ENCODE peak calls at places on chromosomes 16 and 17, in ten cellular contexts. V, D, W, S, U, I, B, K, E and Z are unnamed samples.

GRCh38 chr16:15946257-15947044 is 3.0 kb upstream of the ABCC1 start:
- DNase-seq in W (peak), D (no peak), E (no peak), U (no peak), S (no peak), K (no peak), B (no peak), I (no peak), V (peak), Z (no peak)

GRCh38 chr17:61160789-61161440 is 238.7 kb upstream of the TBX2 start:
- DNase-seq in S (no peak), D (no peak), W (no peak), B (no peak), U (no peak), V (no peak), K (no peak), E (no peak), I (no peak), Z (no peak)

GRCh38 chr16:75761111-75761510 is 34.8 kb upstream of the CPHXL start:
- DNase-seq in B (no peak), U (no peak), K (no peak), I (no peak), E (no peak), W (peak), S (no peak), V (peak), D (no peak), Z (no peak)

GRCh38 chr17:43579570-43580140 is 33.5 kb upstream of the ETV4 start:
- DNase-seq in U (no peak), W (peak), E (no peak), I (no peak), D (no peak), K (no peak), B (no peak), V (peak), S (peak), Z (no peak)

GRCh38 chr16:68737730-68738590 is 868 bp downstream of the CDH1 start:
- DNase-seq in S (no peak), K (no peak), E (peak), V (no peak), D (no peak), W (no peak), I (no peak), B (no peak), U (peak), Z (peak)

GRCh38 chr17:70447588-70447987 is 278.3 kb downstream of the KCNJ2 start:
- DNase-seq in D (no peak), W (no peak), B (no peak), S (no peak), V (no peak), K (no peak), E (no peak), I (no peak), U (no peak), Z (no peak)

GRCh38 chr17:33163827-33164555 is 129.1 kb downstream of the ASIC2 start:
- DNase-seq in B (no peak), K (no peak), W (peak), D (no peak), S (no peak), U (no peak), I (no peak), V (no peak), E (no peak), Z (no peak)

GRCh38 chr16:57628008-57628781 is at the start of gene ADGRG1:
- DNase-seq in W (peak), S (peak), D (peak), V (peak), B (no peak), K (peak), E (peak), U (peak), I (peak), Z (no peak)

GRCh38 chr17:3826191-3826590 is 19.9 kb downstream of the NCBP3 start:
- DNase-seq in S (no peak), E (no peak), W (peak), B (no peak), D (no peak), I (peak), V (peak), U (no peak), K (no peak), Z (no peak)

GRCh38 chr17:8875957-8876356 is 8.5 kb upstream of the PIK3R6 start:
- DNase-seq in V (peak), I (no peak), E (no peak), D (no peak), W (peak), B (no peak), U (no peak), K (no peak), S (no peak), Z (no peak)

GRCh38 chr16:73170587-73170986 is 122.7 kb upstream of the ZFHX3 start:
- DNase-seq in B (no peak), I (no peak), D (no peak), V (no peak), U (no peak), W (no peak), K (no peak), E (no peak), S (no peak), Z (no peak)

GRCh38 chr17:55487727-55488436 is 23.4 kb downstream of the SMIM36 start:
- DNase-seq in K (no peak), I (no peak), U (no peak), B (no peak), W (peak), S (no peak), V (peak), D (no peak), E (no peak), Z (no peak)

GRCh38 chr16:11303405-11304138 is 22.4 kb upstream of the PRM1 start:
- DNase-seq in V (no peak), U (no peak), S (no peak), B (no peak), E (peak), K (no peak), D (no peak), I (no peak), W (no peak), Z (peak)

GRCh38 chr17:34675143-34675542 is 95.8 kb downstream of the TMEM132E start:
- DNase-seq in V (no peak), I (no peak), K (no peak), S (no peak), B (no peak), D (no peak), W (no peak), E (no peak), U (no peak), Z (no peak)

GRCh38 chr17:75785770-75786538 is 1.3 kb downstream of the UNK start:
- DNase-seq in S (no peak), K (no peak), D (no peak), B (no peak), U (no peak), W (peak), E (no peak), V (peak), I (no peak), Z (no peak)

GRCh38 chr16:49332589-49333267 is 40.9 kb upstream of the C16orf78 start:
- DNase-seq in U (no peak), I (no peak), D (no peak), V (no peak), S (no peak), E (peak), K (no peak), W (no peak), B (no peak), Z (no peak)

GRCh38 chr17:2058521-2059124 is 3.7 kb downstream of the HIC1 start:
- DNase-seq in B (peak), W (peak), U (peak), K (no peak), S (no peak), E (no peak), V (peak), D (no peak), I (peak), Z (no peak)

GRCh38 chr17:15289285-15290185 is 24.4 kb upstream of the PMP22 start:
- DNase-seq in S (no peak), U (no peak), K (no peak), E (no peak), B (no peak), W (peak), D (no peak), I (no peak), V (peak), Z (no peak)

GRCh38 chr17:59365383-59365981 is 34.0 kb downstream of the YPEL2 start:
- DNase-seq in D (peak), U (no peak), B (no peak), V (peak), I (peak), K (no peak), S (no peak), W (no peak), E (no peak), Z (no peak)

GRCh38 chr17:21396237-21396636 is 20.1 kb downstream of the KCNJ12 start:
- DNase-seq in K (no peak), B (no peak), U (no peak), E (no peak), I (no peak), D (no peak), V (no peak), W (no peak), S (no peak), Z (no peak)

GRCh38 chr16:88995194-88995593 is 18.2 kb upstream of the CBFA2T3 start:
- DNase-seq in B (no peak), I (no peak), D (no peak), K (no peak), W (no peak), E (no peak), S (no peak), V (no peak), U (no peak), Z (no peak)

GRCh38 chr17:608911-609882 is 105.4 kb downstream of the VPS53 start:
- DNase-seq in V (peak), U (no peak), S (no peak), I (no peak), W (peak), D (no peak), B (no peak), K (no peak), E (no peak), Z (no peak)

GRCh38 chr17:29069526-29070041 is 26.6 kb downstream of the PIPOX start:
- DNase-seq in K (no peak), E (no peak), D (no peak), U (no peak), B (no peak), W (peak), S (no peak), I (no peak), V (peak), Z (no peak)

GRCh38 chr17:40945414-40945813 is 8.0 kb upstream of the KRT23 start:
- DNase-seq in B (no peak), I (no peak), K (no peak), S (no peak), W (no peak), U (no peak), V (no peak), D (no peak), E (no peak), Z (no peak)

GRCh38 chr16:57997528-57998265 is 2.8 kb downstream of the ZNF319 start:
- DNase-seq in I (no peak), V (no peak), U (no peak), K (no peak), W (no peak), E (no peak), S (no peak), D (no peak), B (no peak), Z (peak)

GRCh38 chr17:10304758-10305300 is 68.0 kb downstream of the MYH13 start:
- DNase-seq in U (no peak), W (no peak), S (no peak), B (no peak), V (no peak), K (no peak), D (no peak), I (no peak), E (no peak), Z (no peak)

GRCh38 chr17:43548689-43549379 is 2.7 kb upstream of the ETV4 start:
- DNase-seq in S (no peak), I (no peak), V (no peak), K (no peak), U (no peak), B (no peak), W (no peak), E (no peak), D (no peak), Z (no peak)

GRCh38 chr17:45867171-45867570 is 22.5 kb downstream of the SPPL2C start:
- DNase-seq in E (no peak), S (no peak), U (no peak), K (peak), D (no peak), W (no peak), B (no peak), I (no peak), V (no peak), Z (no peak)

GRCh38 chr17:64774888-64775600 is 112.9 kb upstream of the SMURF2 start:
- DNase-seq in K (no peak), W (no peak), D (no peak), V (no peak), S (no peak), I (no peak), E (no peak), B (no peak), U (peak), Z (no peak)

GRCh38 chr16:21589551-21589950 is 9.8 kb upstream of the METTL9 start:
- DNase-seq in K (no peak), B (no peak), S (no peak), W (no peak), V (no peak), U (no peak), I (no peak), E (no peak), D (no peak), Z (no peak)

GRCh38 chr17:46071796-46072195 is 72.7 kb downstream of the STH start:
- DNase-seq in S (no peak), B (no peak), U (no peak), E (no peak), K (no peak), V (no peak), D (peak), W (no peak), I (no peak), Z (peak)

GRCh38 chr16:83402160-83402794 is 405.5 kb upstream of the HSBP1 start:
- DNase-seq in V (peak), S (no peak), E (no peak), I (no peak), D (no peak), W (peak), K (no peak), B (no peak), U (no peak), Z (no peak)

GRCh38 chr17:8466466-8466865 is 30.8 kb downstream of the NDEL1 start:
- DNase-seq in V (peak), D (no peak), E (no peak), U (no peak), W (peak), I (no peak), S (no peak), B (no peak), K (no peak), Z (no peak)

GRCh38 chr17:74201250-74201649 is 2.2 kb upstream of the RPL38 start:
- DNase-seq in D (no peak), U (no peak), E (no peak), W (peak), V (peak), S (no peak), I (no peak), B (no peak), K (no peak), Z (peak)

GRCh38 chr17:78337244-78338109 is 22.4 kb downstream of the SOCS3 start:
- DNase-seq in D (no peak), S (no peak), E (no peak), U (peak), K (no peak), B (no peak), I (no peak), W (peak), V (peak), Z (no peak)

GRCh38 chr16:52547001-52547833 is at the start of gene TOX3:
- DNase-seq in B (no peak), D (peak), K (no peak), E (no peak), V (no peak), U (peak), I (no peak), S (no peak), W (no peak), Z (peak)

GRCh38 chr16:65846210-65846602 is 520.3 kb upstream of the CDH5 start:
- DNase-seq in E (no peak), K (no peak), W (no peak), V (no peak), B (no peak), D (no peak), I (no peak), U (no peak), S (no peak), Z (no peak)

GRCh38 chr17:62998665-62999393 is 32.8 kb downstream of the TANC2 start:
- DNase-seq in B (no peak), D (no peak), K (no peak), U (no peak), I (no peak), S (no peak), V (peak), E (no peak), W (no peak), Z (no peak)